ENCODE peak calls at places on chromosomes 2 and 18, in ten cellular contexts. Q is GM18507, X is NCI-H510A treated with DMSO at 0.1 percent for 48 hours, A is T-cell, T is activated gamma-delta T cell treated with Interleukin-2 at 50 U/mL for 16 hours, J is hypothalamus, D is neural crest cell, K is LoVo, O is right atrium auricular region, W is AG20443. F is an unnamed sample.

GRCh38 chr2:16487686-16488085 is 177.9 kb downstream of the CYRIA start:
- DNase-seq in Q (no peak), X (peak; percentile 9), A (no peak), T (no peak), J (no peak), D (peak; percentile 17), K (peak; percentile 24), O (no peak), W (peak; percentile 26), F (no peak)

GRCh38 chr18:39801848-39802247 is 2153.2 kb upstream of the PIK3C3 start:
- DNase-seq in Q (no peak), X (no peak), A (no peak), T (no peak), J (no peak), D (no peak), K (no peak), O (no peak), W (no peak), F (no peak)

GRCh38 chr2:95300391-95300938 is 3.3 kb downstream of the KCNIP3 start:
- DNase-seq in Q (no peak), X (no peak), A (no peak), T (no peak), J (no peak), D (no peak), K (peak; percentile 2), O (no peak), W (no peak), F (no peak)

GRCh38 chr2:183207110-183207509 is 82.9 kb downstream of the NUP35 start:
- DNase-seq in Q (no peak), X (no peak), A (no peak), T (no peak), J (no peak), D (no peak), K (peak; percentile 31), O (no peak), W (peak; percentile 54), F (no peak)

GRCh38 chr2:12350821-12351220 is 365.9 kb upstream of the TRIB2 start:
- DNase-seq in Q (no peak), X (no peak), A (no peak), T (no peak), J (no peak), D (no peak), K (no peak), O (no peak), W (no peak), F (no peak)

GRCh38 chr2:241762933-241763369 is 13.7 kb upstream of the GAL3ST2 start:
- DNase-seq in Q (peak; percentile 52), X (no peak), A (peak; percentile 59), T (peak; percentile 73), J (no peak), D (no peak), K (no peak), O (no peak), W (no peak), F (no peak)

GRCh38 chr2:241797441-241798080 is 11.4 kb upstream of the NEU4 start:
- DNase-seq in Q (no peak), X (no peak), A (no peak), T (peak; percentile 2), J (no peak), D (no peak), K (no peak), O (peak; percentile 44), W (no peak), F (no peak)

GRCh38 chr18:80194874-80195570 is 52.3 kb downstream of the PARD6G start:
- DNase-seq in Q (no peak), X (no peak), A (no peak), T (no peak), J (no peak), D (no peak), K (no peak), O (peak; percentile 56), W (peak; percentile 4), F (no peak)

GRCh38 chr2:88831792-88832248 is 140.3 kb downstream of the RPIA start:
- DNase-seq in Q (peak; percentile 22), X (no peak), A (no peak), T (peak; percentile 16), J (no peak), D (no peak), K (no peak), O (no peak), W (peak; percentile 38), F (no peak)

GRCh38 chr18:31116853-31117595 is 14.8 kb upstream of the DSC2 start:
- DNase-seq in Q (no peak), X (no peak), A (no peak), T (no peak), J (no peak), D (no peak), K (no peak), O (no peak), W (no peak), F (no peak)

GRCh38 chr2:240449764-240450531 is 14.5 kb downstream of the GPC1 start:
- DNase-seq in Q (no peak), X (no peak), A (no peak), T (no peak), J (no peak), D (no peak), K (no peak), O (no peak), W (no peak), F (no peak)

GRCh38 chr2:66899109-66899508 is 464.2 kb downstream of the MEIS1 start:
- DNase-seq in Q (no peak), X (no peak), A (no peak), T (no peak), J (no peak), D (no peak), K (no peak), O (no peak), W (no peak), F (no peak)

GRCh38 chr2:175318542-175318941 is 137.0 kb upstream of the ATP5MC3 start:
- DNase-seq in Q (peak; percentile 12), X (no peak), A (no peak), T (no peak), J (no peak), D (no peak), K (no peak), O (no peak), W (no peak), F (no peak)

GRCh38 chr2:239035361-239035814 is 187.5 kb downstream of the TWIST2 start:
- DNase-seq in Q (peak; percentile 69), X (no peak), A (peak; percentile 49), T (peak; percentile 65), J (no peak), D (peak; percentile 74), K (peak; percentile 8), O (no peak), W (peak; percentile 95), F (peak; percentile 42)

GRCh38 chr2:69943841-69944604 is 17.4 kb downstream of the ASPRV1 start:
- DNase-seq in Q (no peak), X (no peak), A (no peak), T (no peak), J (no peak), D (no peak), K (no peak), O (no peak), W (no peak), F (no peak)

GRCh38 chr2:9010866-9011265 is 7.4 kb upstream of the MBOAT2 start:
- DNase-seq in Q (no peak), X (no peak), A (no peak), T (no peak), J (no peak), D (no peak), K (no peak), O (no peak), W (peak; percentile 35), F (no peak)

GRCh38 chr2:106189764-106190468 is 4.2 kb downstream of the UXS1 start:
- DNase-seq in Q (no peak), X (no peak), A (no peak), T (no peak), J (no peak), D (no peak), K (no peak), O (no peak), W (no peak), F (no peak)

GRCh38 chr2:69741281-69742169 is at the start of gene ANXA4:
- DNase-seq in Q (peak; percentile 54), X (peak; percentile 74), A (peak; percentile 34), T (peak; percentile 47), J (no peak), D (peak; percentile 32), K (peak; percentile 88), O (peak; percentile 86), W (peak; percentile 85), F (peak; percentile 56)

GRCh38 chr2:58634653-58635347 is 393.7 kb upstream of the FANCL start:
- DNase-seq in Q (no peak), X (no peak), A (no peak), T (no peak), J (no peak), D (no peak), K (peak; percentile 9), O (no peak), W (no peak), F (no peak)

GRCh38 chr2:9206991-9207640 is 504 bp downstream of the ASAP2 start:
- DNase-seq in Q (no peak), X (no peak), A (no peak), T (no peak), J (no peak), D (peak; percentile 29), K (peak; percentile 26), O (peak; percentile 58), W (peak; percentile 32), F (no peak)

GRCh38 chr2:24816404-24816803 is 23.2 kb downstream of the CENPO start:
- DNase-seq in Q (no peak), X (no peak), A (no peak), T (no peak), J (no peak), D (no peak), K (no peak), O (peak; percentile 16), W (no peak), F (no peak)

GRCh38 chr2:38435775-38436174 is 58.7 kb upstream of the ATL2 start:
- DNase-seq in Q (no peak), X (no peak), A (no peak), T (no peak), J (no peak), D (no peak), K (no peak), O (no peak), W (no peak), F (no peak)

GRCh38 chr2:109066917-109067828 is 61.8 kb upstream of the SH3RF3 start:
- DNase-seq in Q (no peak), X (no peak), A (no peak), T (no peak), J (no peak), D (no peak), K (no peak), O (no peak), W (no peak), F (no peak)

GRCh38 chr2:74530239-74531161 is 767 bp downstream of the HTRA2 start:
- DNase-seq in Q (no peak), X (peak; percentile 40), A (peak; percentile 26), T (peak; percentile 42), J (no peak), D (peak; percentile 27), K (peak; percentile 33), O (no peak), W (peak; percentile 54), F (no peak)

GRCh38 chr2:723761-724160 is 46.6 kb upstream of the TMEM18 start:
- DNase-seq in Q (no peak), X (no peak), A (no peak), T (no peak), J (no peak), D (no peak), K (no peak), O (no peak), W (no peak), F (no peak)

GRCh38 chr2:233929352-233929843 is 12.2 kb downstream of the TRPM8 start:
- DNase-seq in Q (no peak), X (peak; percentile 3), A (no peak), T (no peak), J (no peak), D (no peak), K (no peak), O (no peak), W (no peak), F (no peak)

GRCh38 chr2:26540977-26541376 is 63.1 kb upstream of the OTOF start:
- DNase-seq in Q (no peak), X (peak; percentile 46), A (no peak), T (no peak), J (no peak), D (no peak), K (no peak), O (no peak), W (no peak), F (no peak)

GRCh38 chr2:64595397-64596160 is 58.1 kb downstream of the SERTAD2 start:
- DNase-seq in Q (no peak), X (peak; percentile 16), A (no peak), T (no peak), J (no peak), D (no peak), K (peak; percentile 48), O (no peak), W (no peak), F (no peak)

F was measured in progenitor cell of endocrine pancreas.